ENCODE peak calls at places on chromosome 18, in five cellular contexts. H is AG04450, S is lung, K is tibial nerve, N is small intestine. C is an unnamed sample.

GRCh38 chr18:3654442-3655253 is 204.7 kb downstream of the TGIF1 start:
- DNase-seq in H (no peak), S (no peak), K (no peak), N (peak), C (no peak)

GRCh38 chr18:22411442-22411841 is 6.3 kb downstream of the CTAGE1 start:
- DNase-seq in H (no peak), S (no peak), K (no peak), N (no peak), C (no peak)

GRCh38 chr18:45974088-45974536 is 7.0 kb upstream of the EPG5 start:
- DNase-seq in H (peak), S (peak), K (peak), N (peak), C (no peak)

GRCh38 chr18:69874058-69874457 is 73.6 kb downstream of the CD226 start:
- DNase-seq in H (no peak), S (no peak), K (no peak), N (no peak), C (no peak)

GRCh38 chr18:27605107-27605834 is 420.2 kb upstream of the CHST9 start:
- DNase-seq in H (peak), S (peak), K (peak), N (peak), C (peak)

GRCh38 chr18:79585395-79586370 is 93.9 kb upstream of the CTDP1 start:
- DNase-seq in H (no peak), S (no peak), K (peak), N (no peak), C (no peak)

GRCh38 chr18:34592961-34593382 is 117.1 kb upstream of the DTNA start:
- DNase-seq in H (peak), S (peak), K (no peak), N (peak), C (peak)

GRCh38 chr18:21826641-21827302 is 86.2 kb downstream of the MIB1 start:
- DNase-seq in H (no peak), S (no peak), K (no peak), N (no peak), C (no peak)

GRCh38 chr18:31101148-31102019 is 837 bp downstream of the DSC2 start:
- DNase-seq in H (no peak), S (peak), K (peak), N (peak), C (no peak)

GRCh38 chr18:41745166-41746049 is 209.6 kb upstream of the PIK3C3 start:
- DNase-seq in H (no peak), S (no peak), K (no peak), N (peak), C (peak)

GRCh38 chr18:5309888-5310470 is 14.5 kb upstream of the ZBTB14 start:
- DNase-seq in H (no peak), S (no peak), K (no peak), N (peak), C (no peak)

GRCh38 chr18:54710519-54711281 is 117.6 kb upstream of the RAB27B start:
- DNase-seq in H (no peak), S (no peak), K (no peak), N (no peak), C (no peak)

GRCh38 chr18:76098728-76099514 is 396.1 kb downstream of the ZNF516 start:
- DNase-seq in H (no peak), S (no peak), K (no peak), N (no peak), C (no peak)

GRCh38 chr18:2547477-2548087 is 23.7 kb downstream of the METTL4 start:
- DNase-seq in H (peak), S (no peak), K (no peak), N (peak), C (no peak)

GRCh38 chr18:79506191-79507075 is 110.7 kb downstream of the NFATC1 start:
- DNase-seq in H (no peak), S (no peak), K (peak), N (no peak), C (no peak)

GRCh38 chr18:2953935-2954641 is 58.9 kb downstream of the LPIN2 start:
- DNase-seq in H (no peak), S (no peak), K (no peak), N (peak), C (no peak)

GRCh38 chr18:78496095-78496494 is 483.5 kb upstream of the SALL3 start:
- DNase-seq in H (no peak), S (peak), K (no peak), N (no peak), C (no peak)

GRCh38 chr18:78976697-78977626 is 2.7 kb upstream of the SALL3 start:
- DNase-seq in H (no peak), S (no peak), K (no peak), N (no peak), C (no peak)

GRCh38 chr18:56574827-56575226 is 63.6 kb downstream of the TXNL1 start:
- DNase-seq in H (no peak), S (no peak), K (no peak), N (peak), C (no peak)

GRCh38 chr18:10702196-10702595 is 176.4 kb downstream of the NAPG start:
- DNase-seq in H (no peak), S (no peak), K (no peak), N (no peak), C (no peak)

GRCh38 chr18:23884712-23885375 is 129.7 kb upstream of the TTC39C start:
- DNase-seq in H (no peak), S (no peak), K (peak), N (peak), C (no peak)

GRCh38 chr18:58230438-58231179 is 186.6 kb downstream of the NEDD4L start:
- DNase-seq in H (no peak), S (no peak), K (no peak), N (peak), C (no peak)

GRCh38 chr18:53004798-53005197 is 664.8 kb downstream of the DCC start:
- DNase-seq in H (no peak), S (no peak), K (no peak), N (no peak), C (no peak)

GRCh38 chr18:70005580-70005979 is 57.9 kb upstream of the CD226 start:
- DNase-seq in H (no peak), S (no peak), K (no peak), N (peak), C (no peak)

GRCh38 chr18:75003764-75004690 is 204.9 kb downstream of the PTGR3 start:
- DNase-seq in H (no peak), S (no peak), K (no peak), N (no peak), C (no peak)

GRCh38 chr18:8856769-8857393 is 151.5 kb downstream of the MTCL1 start:
- DNase-seq in H (no peak), S (no peak), K (no peak), N (no peak), C (no peak)

GRCh38 chr18:65901522-65901921 is 150.7 kb downstream of the CDH7 start:
- DNase-seq in H (no peak), S (no peak), K (no peak), N (no peak), C (no peak)

GRCh38 chr18:32378705-32379104 is 92.0 kb downstream of the GAREM1 start:
- DNase-seq in H (no peak), S (no peak), K (no peak), N (peak), C (peak)

DNA sequence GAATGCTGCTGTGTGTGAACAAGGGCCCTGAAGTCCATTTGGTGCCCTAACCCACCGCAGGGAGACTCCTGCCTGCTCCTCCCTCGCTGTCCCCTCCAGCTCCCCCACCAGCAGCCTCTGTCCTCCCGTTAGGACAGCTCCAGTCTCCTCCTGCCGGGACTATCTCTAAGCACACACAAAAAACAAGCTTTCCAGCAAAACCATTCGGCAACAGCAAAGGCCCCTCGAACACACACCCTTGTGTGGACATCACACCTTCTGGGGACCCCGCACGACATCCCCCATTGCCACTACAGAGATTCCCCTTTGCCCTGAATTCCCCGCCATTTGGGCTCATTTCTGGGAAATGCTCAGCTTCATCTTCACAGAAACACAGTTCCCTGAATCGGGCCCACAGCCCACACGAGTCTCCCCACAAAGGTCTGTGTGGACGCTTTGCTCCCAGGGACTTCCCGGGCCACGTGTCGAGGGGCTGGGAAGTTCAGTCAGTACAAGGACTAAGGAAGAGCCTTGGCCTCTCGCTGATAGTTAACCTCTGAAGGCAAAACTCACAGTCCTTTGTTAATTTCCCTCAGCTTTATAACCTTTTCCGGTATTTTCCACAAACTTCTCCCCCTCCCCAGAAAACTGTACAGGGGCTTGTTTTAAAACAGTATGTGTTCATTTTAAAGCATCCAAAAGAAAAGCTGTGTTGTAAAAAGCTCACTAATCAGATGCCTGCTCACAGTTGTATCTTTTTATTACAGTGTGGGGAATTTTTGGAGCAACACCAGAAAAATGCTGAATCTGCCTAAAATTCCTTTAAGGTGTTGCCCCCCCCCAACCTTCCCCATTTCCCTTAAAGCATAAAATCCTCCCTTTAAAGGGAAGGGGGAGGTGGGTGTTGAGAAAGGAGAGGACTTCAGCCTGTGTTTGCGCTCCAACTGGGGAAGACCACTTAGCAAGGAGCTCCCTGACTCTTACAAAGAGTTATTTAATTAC is 25.9 kb downstream of the SMAD7 start:
- DNase-seq in H (no peak), S (no peak), K (no peak), N (no peak), C (no peak)
- H3K4me3 ChIP-seq in H (no peak), S (no peak), K (no peak), N (no peak), C (no peak)

DNA sequence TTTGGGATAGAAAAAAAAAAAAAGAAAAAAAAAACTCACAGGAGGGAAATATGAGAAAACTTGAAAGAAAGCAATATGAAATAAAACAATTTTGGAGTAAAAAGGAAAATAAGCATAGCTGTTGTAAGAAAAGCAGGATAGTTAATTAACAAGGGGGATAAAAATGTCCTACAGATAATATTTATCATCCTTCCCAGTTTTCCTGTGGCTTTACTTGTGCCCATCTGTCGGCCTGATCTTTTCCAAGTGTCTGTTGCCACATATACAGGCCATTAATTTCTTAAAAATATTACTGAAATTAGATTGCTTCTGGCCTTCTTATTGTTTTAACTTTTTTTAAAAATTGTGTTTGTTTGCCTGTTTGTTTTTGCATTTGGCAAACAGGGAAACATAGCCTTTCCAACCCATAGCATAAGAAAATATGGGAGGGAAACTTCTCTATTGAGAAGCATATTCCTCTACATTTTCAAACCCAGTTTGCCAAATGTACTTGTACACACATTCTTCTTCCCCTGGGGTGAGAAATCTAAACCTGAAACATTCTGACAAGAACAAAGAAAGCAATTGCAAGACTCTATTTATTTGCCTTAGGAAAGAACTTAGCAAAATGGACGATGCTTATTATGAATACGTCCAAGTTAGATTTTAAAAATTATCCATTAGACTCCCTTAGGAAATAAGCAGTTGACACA is 272.3 kb downstream of the CDH20 start:
- DNase-seq in H (no peak), S (no peak), K (no peak), N (no peak), C (no peak)
- H3K4me3 ChIP-seq in H (peak), S (no peak), K (no peak), N (no peak), C (peak)

GRCh38 chr18:61397222-61397621 is 64.0 kb downstream of the CDH20 start:
- DNase-seq in H (no peak), S (no peak), K (no peak), N (no peak), C (no peak)
- H3K4me3 ChIP-seq in H (no peak), S (no peak), K (no peak), N (no peak), C (no peak)

DNA sequence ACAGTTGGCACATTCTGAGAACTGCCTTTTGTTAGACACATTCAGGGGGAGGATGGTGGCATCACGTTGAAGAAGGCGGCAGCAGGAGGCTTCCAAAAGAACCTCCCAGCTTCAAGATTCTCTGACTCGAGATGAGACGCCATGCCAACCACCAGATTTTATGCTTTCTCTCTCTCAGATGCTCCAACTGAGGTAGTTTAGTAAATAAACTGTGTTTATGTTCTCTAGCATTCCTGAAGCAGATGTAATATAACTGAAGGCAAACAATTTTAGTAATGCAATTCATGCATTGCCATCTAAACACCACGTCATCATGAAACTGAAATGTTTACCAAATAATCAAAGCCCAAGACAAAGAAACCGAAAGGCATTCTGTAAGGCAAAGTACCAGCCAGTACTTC is 102.7 kb downstream of the BCL2 start:
- DNase-seq in H (no peak), S (no peak), K (no peak), N (no peak), C (no peak)
- H3K4me3 ChIP-seq in H (no peak), S (no peak), K (no peak), N (no peak), C (no peak)

GRCh38 chr18:12314586-12315305 is 6.7 kb downstream of the TUBB6 start:
- DNase-seq in H (no peak), S (no peak), K (no peak), N (no peak), C (no peak)
- H3K4me3 ChIP-seq in H (no peak), S (no peak), K (no peak), N (no peak), C (no peak)

GRCh38 chr18:59853380-59853779 is 46.4 kb upstream of the PMAIP1 start:
- DNase-seq in H (no peak), S (no peak), K (no peak), N (no peak), C (no peak)
- H3K4me3 ChIP-seq in H (no peak), S (no peak), K (no peak), N (no peak), C (no peak)

DNA sequence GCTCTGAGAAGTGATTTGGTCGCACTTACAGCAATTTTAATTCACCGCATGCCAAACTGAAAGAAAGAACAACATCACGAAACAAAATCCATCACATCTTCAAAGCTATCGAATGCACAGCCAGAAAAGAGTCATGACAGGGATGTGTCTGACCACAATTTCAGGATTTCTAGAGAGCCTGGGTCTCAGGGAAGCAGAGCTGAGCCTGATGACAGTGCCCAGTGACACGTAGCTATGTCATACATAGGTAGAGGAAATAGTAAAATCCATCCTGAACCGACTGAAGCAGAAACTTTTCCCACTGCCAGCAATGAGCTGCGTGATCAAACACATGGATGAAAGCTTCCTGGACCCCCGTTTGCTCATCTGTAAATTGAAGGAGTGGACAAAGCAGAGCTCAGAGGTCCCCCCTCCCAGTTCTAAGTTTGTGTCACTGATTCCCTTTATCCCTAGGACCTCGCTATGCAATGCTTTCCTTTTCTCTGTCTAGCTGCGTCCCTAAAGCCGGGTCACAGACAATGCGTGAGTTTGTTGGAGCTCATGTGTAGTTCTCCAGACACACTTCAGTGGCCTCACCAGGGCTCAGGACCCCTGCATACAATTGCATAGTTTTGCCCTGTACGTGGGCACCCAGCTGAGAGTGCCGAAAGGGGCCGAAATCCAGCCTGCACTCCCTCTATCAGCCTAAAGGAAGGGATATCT is 37.6 kb downstream of the CCBE1 start:
- DNase-seq in H (no peak), S (no peak), K (no peak), N (no peak), C (no peak)
- H3K4me3 ChIP-seq in H (peak), S (no peak), K (no peak), N (no peak), C (peak)